ENCODE peak calls at places on chromosomes 4 and X, in six cellular contexts. K is colonic mucosa, N is heart left ventricle, M is neuronal stem cell, B is H1, Q is PC-9. L is an unnamed sample.

GRCh38 chr4:21470531-21470930 is 478.0 kb downstream of the KCNIP4 start:
- DNase-seq in K (no peak), N (no peak), M (no peak), B (no peak), Q (no peak), L (no peak)

GRCh38 chr4:16140520-16141249 is 56.9 kb upstream of the PROM1 start:
- DNase-seq in K (peak; percentile 89), N (no peak), M (no peak), B (no peak), Q (peak; percentile 95), L (no peak)

GRCh38 chr4:153151535-153152452 is 52.4 kb upstream of the TRIM2 start:
- DNase-seq in K (peak; percentile 91), N (no peak), M (peak; percentile 92), B (peak; percentile 95), Q (peak; percentile 66), L (no peak)

GRCh38 chr4:168908859-168909390 is 101.1 kb downstream of the CBR4 start:
- DNase-seq in K (no peak), N (no peak), M (no peak), B (no peak), Q (no peak), L (no peak)

GRCh38 chr4:10007772-10008171 is 13.5 kb downstream of the SLC2A9 start:
- DNase-seq in K (no peak), N (no peak), M (no peak), B (no peak), Q (no peak), L (no peak)

GRCh38 chr4:122894802-122895201 is 27.6 kb downstream of the NUDT6 start:
- DNase-seq in K (no peak), N (no peak), M (no peak), B (no peak), Q (no peak), L (no peak)

GRCh38 chr4:23888421-23889319 is 1.2 kb downstream of the PPARGC1A start:
- DNase-seq in K (peak; percentile 60), N (peak; percentile 43), M (no peak), B (no peak), Q (no peak), L (no peak)

GRCh38 chr4:7261174-7261573 is 68.8 kb downstream of the SORCS2 start:
- DNase-seq in K (no peak), N (peak; percentile 47), M (no peak), B (no peak), Q (no peak), L (no peak)

GRCh38 chr4:48366611-48367010 is 25.3 kb downstream of the SLAIN2 start:
- DNase-seq in K (no peak), N (no peak), M (no peak), B (no peak), Q (no peak), L (no peak)

GRCh38 chrX:73828080-73828720 is 265.2 kb downstream of the CHIC1 start:
- DNase-seq in K (no peak), N (no peak), M (no peak), B (no peak), Q (no peak), L (no peak)

GRCh38 chrX:103678199-103678993 is 8.1 kb downstream of the MORF4L2 start:
- DNase-seq in K (no peak), N (no peak), M (no peak), B (no peak), Q (no peak), L (no peak)

GRCh38 chr4:168615294-168615693 is 118.4 kb downstream of the PALLD start:
- DNase-seq in K (no peak), N (no peak), M (peak; percentile 20), B (no peak), Q (no peak), L (no peak)

GRCh38 chr4:61200991-61201526 is 933 bp downstream of the ADGRL3 start:
- DNase-seq in K (no peak), N (peak; percentile 37), M (peak; percentile 33), B (peak; percentile 62), Q (no peak), L (no peak)

GRCh38 chr4:55866290-55866907 is 13.0 kb downstream of the EXOC1 start:
- DNase-seq in K (no peak), N (no peak), M (no peak), B (no peak), Q (peak; percentile 82), L (no peak)

GRCh38 chr4:10492486-10492885 is 35.3 kb upstream of the ZNF518B start:
- DNase-seq in K (no peak), N (no peak), M (no peak), B (no peak), Q (no peak), L (no peak)

GRCh38 chr4:145871209-145871608 is 67.4 kb downstream of the ZNF827 start:
- DNase-seq in K (no peak), N (no peak), M (no peak), B (no peak), Q (no peak), L (no peak)

GRCh38 chrX:133838761-133839676 is 146.4 kb downstream of the GPC3 start:
- DNase-seq in K (peak; percentile 50), N (no peak), M (peak; percentile 36), B (peak; percentile 66), Q (no peak), L (peak; percentile 5)

GRCh38 chr4:156838761-156839160 is 132.8 kb downstream of the PDGFC start:
- DNase-seq in K (no peak), N (no peak), M (no peak), B (no peak), Q (no peak), L (no peak)

GRCh38 chr4:1156069-1156468 is 16.3 kb downstream of the SPON2 start:
- DNase-seq in K (no peak), N (no peak), M (no peak), B (no peak), Q (no peak), L (no peak)

GRCh38 chr4:184845367-184846011 is 19.7 kb upstream of the ACSL1 start:
- DNase-seq in K (no peak), N (no peak), M (no peak), B (no peak), Q (peak; percentile 94), L (no peak)

GRCh38 chrX:139126493-139126892 is 404.0 kb upstream of the F9 start:
- DNase-seq in K (peak; percentile 21), N (no peak), M (peak; percentile 24), B (peak; percentile 46), Q (no peak), L (no peak)

GRCh38 chr4:130712038-130712437 is 1616.1 kb downstream of the C4orf33 start:
- DNase-seq in K (no peak), N (no peak), M (no peak), B (no peak), Q (peak; percentile 56), L (no peak)

GRCh38 chr4:71377561-71377960 is 38.7 kb downstream of the SLC4A4 start:
- DNase-seq in K (no peak), N (no peak), M (no peak), B (no peak), Q (no peak), L (no peak)

GRCh38 chrX:21733705-21734104 is 24.2 kb downstream of the SMPX start:
- DNase-seq in K (no peak), N (no peak), M (no peak), B (no peak), Q (no peak), L (no peak)

GRCh38 chrX:40106677-40107290 is 9.0 kb upstream of the BCOR start:
- DNase-seq in K (no peak), N (no peak), M (no peak), B (no peak), Q (no peak), L (no peak)

GRCh38 chr4:176788248-176788647 is 4.5 kb downstream of the VEGFC start:
- DNase-seq in K (no peak), N (no peak), M (no peak), B (no peak), Q (no peak), L (no peak)

GRCh38 chr4:176790398-176790797 is 2.3 kb downstream of the VEGFC start:
- DNase-seq in K (no peak), N (no peak), M (no peak), B (no peak), Q (no peak), L (no peak)

GRCh38 chr4:176791591-176792347 is 953 bp downstream of the VEGFC start:
- DNase-seq in K (no peak), N (peak; percentile 24), M (peak; percentile 26), B (peak; percentile 58), Q (no peak), L (no peak)

GRCh38 chr4:176789955-176790354 is 2.8 kb downstream of the VEGFC start:
- DNase-seq in K (no peak), N (no peak), M (no peak), B (no peak), Q (no peak), L (no peak)

GRCh38 chr4:176788971-176789370 is 3.8 kb downstream of the VEGFC start:
- DNase-seq in K (no peak), N (no peak), M (no peak), B (no peak), Q (no peak), L (no peak)
- H3K4me3 ChIP-seq in K (no peak overlapping the region), N (no peak overlapping the region), M (no peak overlapping the region), B (no peak overlapping the region), Q (no peak overlapping the region), L (peak overlapping the region; percentile 63)

GRCh38 chr4:106929248-106929647 is 106.9 kb downstream of the DKK2 start:
- DNase-seq in K (no peak), N (no peak), M (no peak), B (no peak), Q (no peak), L (no peak)
- H3K27ac ChIP-seq in K (no peak overlapping the region), N (no peak overlapping the region), M (no peak overlapping the region), B (no peak overlapping the region), Q (no peak overlapping the region), L (no peak overlapping the region)

DNA sequence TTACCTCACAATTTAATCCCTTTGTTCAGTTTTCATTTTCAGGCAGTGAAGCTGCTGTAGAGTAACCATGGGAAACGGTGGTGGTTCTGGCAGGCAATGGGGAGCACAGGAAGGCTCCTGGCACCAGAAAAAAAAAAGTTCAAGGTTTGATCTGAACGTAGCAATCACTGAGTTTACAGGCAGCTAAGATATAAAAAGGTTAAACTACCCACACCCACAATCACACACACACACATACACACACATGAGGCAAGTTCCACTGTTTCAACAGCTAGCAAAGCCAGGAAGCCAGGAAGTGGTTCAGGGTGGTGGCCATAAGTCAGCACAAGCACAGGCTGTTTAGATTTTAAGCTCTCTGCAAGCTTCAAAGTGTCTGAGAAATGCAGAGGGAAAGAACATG is at the start of gene SULT1B1:
- DNase-seq in K (peak; percentile 85), N (peak; percentile 18), M (no peak), B (no peak), Q (no peak), L (no peak)
- H3K4me3 ChIP-seq in K (peak within 1 kb of the TSS; percentile 24), N (no peak within 1 kb of the TSS), M (no peak within 1 kb of the TSS), B (no peak within 1 kb of the TSS), Q (no peak within 1 kb of the TSS), L (no peak within 1 kb of the TSS)

DNA sequence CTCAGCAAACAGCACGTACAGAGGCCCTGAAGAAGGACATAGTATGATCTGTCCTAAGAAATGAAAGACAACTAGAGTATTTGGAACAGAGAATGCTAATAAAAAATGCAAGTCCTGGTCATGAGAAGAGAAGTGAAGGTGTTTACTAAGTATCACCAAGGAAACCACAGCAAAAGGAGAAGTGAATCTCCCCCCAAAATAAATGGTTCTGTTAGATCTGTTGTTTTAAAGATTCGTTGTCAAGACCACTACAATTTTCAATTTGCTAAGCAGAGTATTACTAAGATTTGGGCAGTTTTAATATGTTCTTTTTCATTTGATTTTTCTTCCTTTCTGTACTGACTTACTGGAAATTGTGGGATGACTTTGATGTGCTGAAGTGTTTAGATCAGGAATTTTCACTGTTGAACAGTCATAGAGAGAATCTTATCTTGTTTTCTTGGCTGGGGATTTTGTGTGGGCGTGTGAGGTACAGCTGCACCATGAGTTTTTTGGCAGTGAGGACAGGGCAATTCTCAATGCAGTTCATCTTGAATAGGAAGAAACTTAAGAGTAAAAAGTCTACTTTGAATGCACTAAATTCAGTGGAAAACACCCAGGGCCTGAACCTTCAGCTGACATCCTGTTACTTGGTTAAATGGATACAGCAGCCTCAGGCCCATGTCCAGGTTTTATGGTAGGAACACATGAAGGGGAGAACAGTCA is 132.2 kb downstream of the STIM2 start:
- DNase-seq in K (no peak), N (peak; percentile 34), M (no peak), B (no peak), Q (no peak), L (no peak)
- H3K27ac ChIP-seq in K (no peak overlapping the region), N (peak overlapping the region; percentile 12), M (no peak overlapping the region), B (no peak overlapping the region), Q (no peak overlapping the region), L (no peak overlapping the region)